ENCODE peak calls at places on chromosome 10, in six cellular contexts. E is Caco-2; Y is GM23338; X is CD4-positive, CD25-positive, alpha-beta regulatory T cell; T is osteoblast; O is effector memory CD4-positive, alpha-beta T cell. V is an unnamed sample. For H3K36me3 and H3K4me1, the result is how much of the 10 kb centered on the place peaks cover.

GRCh38 chr10:91597397-91597881 is 35.4 kb downstream of the PPP1R3C start:
- DNase-seq in Y (no peak), O (no peak), E (no peak), X (no peak), T (no peak), V (no peak)

GRCh38 chr10:46019170-46019528 is 11.3 kb downstream of the NCOA4 start:
- DNase-seq in O (no peak), E (no peak), X (no peak), T (no peak), Y (no peak), V (no peak)

GRCh38 chr10:130255777-130256176 is 119.6 kb downstream of the GLRX3 start:
- DNase-seq in T (no peak), E (no peak), X (no peak), O (no peak), Y (no peak), V (no peak)

GRCh38 chr10:49379596-49380410 is 16.1 kb downstream of the DRGX start:
- DNase-seq in X (no peak), E (no peak), T (no peak), O (no peak), Y (peak), V (no peak)

GRCh38 chr10:16779375-16779774 is 37.8 kb downstream of the RSU1 start:
- DNase-seq in T (no peak), O (no peak), Y (no peak), X (peak), E (no peak), V (no peak)

GRCh38 chr10:43901744-43902504 is 253.2 kb upstream of the ZNF32 start:
- DNase-seq in E (no peak), Y (no peak), O (no peak), X (no peak), T (no peak), V (no peak)

GRCh38 chr10:113987805-113988204 is 55.9 kb upstream of the ADRB1 start:
- DNase-seq in Y (no peak), T (no peak), E (no peak), O (no peak), X (no peak), V (no peak)

GRCh38 chr10:123744226-123744536 is 78.0 kb downstream of the GPR26 start:
- DNase-seq in E (no peak), T (peak), O (no peak), X (no peak), Y (no peak), V (no peak)

GRCh38 chr10:21399392-21400015 is 126.0 kb downstream of the SKIDA1 start:
- DNase-seq in E (peak), X (no peak), T (peak), O (no peak), Y (no peak), V (no peak)

GRCh38 chr10:82850166-82850565 is 975.2 kb downstream of the NRG3 start:
- DNase-seq in E (no peak), O (no peak), X (no peak), T (no peak), Y (no peak), V (no peak)

GRCh38 chr10:73915206-73915851 is 4.4 kb downstream of the PLAU start:
- DNase-seq in Y (no peak), O (no peak), X (no peak), T (no peak), E (no peak), V (no peak)

GRCh38 chr10:10830316-10831061 is 187.2 kb upstream of the CELF2 start:
- DNase-seq in X (no peak), T (peak), O (no peak), E (no peak), Y (no peak), V (no peak)

GRCh38 chr10:16893664-16894063 is 76.4 kb upstream of the RSU1 start:
- DNase-seq in E (no peak), T (no peak), O (no peak), Y (no peak), X (no peak), V (no peak)

GRCh38 chr10:35329520-35329919 is 6.8 kb upstream of the CCNY start:
- DNase-seq in T (no peak), O (no peak), Y (peak), X (no peak), E (no peak), V (no peak)

GRCh38 chr10:121596668-121597503 is 1.4 kb downstream of the FGFR2 start:
- DNase-seq in E (peak), O (no peak), X (no peak), T (peak), Y (peak), V (no peak)

GRCh38 chr10:110609592-110609991 is 34.5 kb upstream of the RBM20 start:
- DNase-seq in E (no peak), T (no peak), O (no peak), X (no peak), Y (peak), V (no peak)

GRCh38 chr10:13100349-13101294 is 659 bp downstream of the OPTN start:
- DNase-seq in X (peak), T (peak), O (peak), E (peak), Y (peak), V (peak)

GRCh38 chr10:100858742-100859141 is 54.0 kb upstream of the SLF2 start:
- DNase-seq in T (no peak), Y (no peak), O (no peak), E (no peak), X (no peak), V (no peak)

GRCh38 chr10:118116555-118117311 is 70.0 kb upstream of the RAB11FIP2 start:
- DNase-seq in X (no peak), Y (no peak), O (no peak), T (no peak), E (no peak), V (no peak)

DNA sequence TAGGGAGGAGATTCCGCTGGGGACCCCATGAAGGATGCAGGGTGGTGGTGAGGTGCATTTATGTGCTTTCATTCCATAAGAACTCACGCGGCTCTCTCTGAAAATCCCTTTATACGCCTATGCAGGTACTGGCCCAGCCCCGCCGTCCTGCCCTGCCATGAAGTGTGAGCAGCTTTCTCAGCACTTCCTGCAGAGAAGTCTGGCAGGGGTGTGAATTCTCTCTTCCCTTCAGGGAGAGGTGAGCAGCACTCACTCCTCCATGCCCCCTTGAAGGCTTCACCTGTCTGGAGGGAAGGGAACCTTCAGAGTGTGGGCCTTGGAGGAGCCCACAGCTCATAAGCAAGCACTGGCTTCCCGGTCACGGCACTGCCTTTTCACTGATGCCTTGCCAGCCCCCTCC is 34.0 kb downstream of the PPP2R2D start:
- DNase-seq in X (no peak), O (no peak), Y (no peak), T (no peak), E (no peak), V (no peak)
- H3K36me3 ChIP-seq in X (under half), O (under half), Y (under half), T (under half), E (under half), V (under half)

GRCh38 chr10:119306964-119307363 is 99.6 kb downstream of the GRK5 start:
- DNase-seq in Y (no peak), T (peak), X (no peak), O (no peak), E (no peak), V (no peak)

GRCh38 chr10:119308089-119308488 is 100.7 kb downstream of the GRK5 start:
- DNase-seq in X (no peak), T (peak), E (no peak), O (no peak), Y (no peak), V (no peak)

GRCh38 chr10:119305860-119306513 is 98.6 kb downstream of the GRK5 start:
- DNase-seq in O (peak), Y (no peak), T (peak), X (peak), E (no peak), V (peak)

GRCh38 chr10:119304541-119304940 is 97.2 kb downstream of the GRK5 start:
- DNase-seq in O (no peak), X (no peak), T (peak), E (no peak), Y (no peak), V (no peak)

GRCh38 chr10:119306514-119306951 is 99.2 kb downstream of the GRK5 start:
- DNase-seq in Y (no peak), E (no peak), X (peak), O (peak), T (no peak), V (peak)
- H3K4me1 ChIP-seq in Y (under half), E (under half), X (half or more), O (under half), T (under half), V (half or more)

DNA sequence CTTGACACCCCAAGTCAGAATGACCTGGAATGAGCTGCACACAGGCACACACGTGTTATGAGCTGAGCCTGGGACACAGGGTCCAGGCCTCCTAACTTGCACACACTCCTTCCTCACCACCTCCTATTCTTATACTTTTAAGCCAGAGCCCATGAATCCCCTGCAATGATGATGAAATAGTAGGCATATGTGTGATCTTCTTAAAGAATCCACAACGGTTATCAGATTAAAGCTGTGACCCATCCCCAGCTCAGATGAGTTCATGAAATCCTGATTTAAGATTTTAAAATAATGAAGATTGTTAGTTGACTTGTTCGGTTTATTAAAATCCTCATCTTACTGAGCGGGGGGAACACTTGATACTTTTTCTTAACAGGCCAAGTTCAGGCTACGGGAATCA is 38.6 kb downstream of the PITRM1 start:
- DNase-seq in Y (no peak), O (no peak), E (no peak), T (peak), X (no peak), V (no peak)
- H3K36me3 ChIP-seq in Y (under half), O (half or more), E (under half), T (half or more), X (half or more), V (under half)

GRCh38 chr10:5362873-5363272 is 1.9 kb upstream of the UCN3 start:
- DNase-seq in E (no peak), O (no peak), T (no peak), X (no peak), Y (no peak), V (no peak)
- H3K4me1 ChIP-seq in E (under half), O (under half), T (under half), X (under half), Y (under half), V (under half)

DNA sequence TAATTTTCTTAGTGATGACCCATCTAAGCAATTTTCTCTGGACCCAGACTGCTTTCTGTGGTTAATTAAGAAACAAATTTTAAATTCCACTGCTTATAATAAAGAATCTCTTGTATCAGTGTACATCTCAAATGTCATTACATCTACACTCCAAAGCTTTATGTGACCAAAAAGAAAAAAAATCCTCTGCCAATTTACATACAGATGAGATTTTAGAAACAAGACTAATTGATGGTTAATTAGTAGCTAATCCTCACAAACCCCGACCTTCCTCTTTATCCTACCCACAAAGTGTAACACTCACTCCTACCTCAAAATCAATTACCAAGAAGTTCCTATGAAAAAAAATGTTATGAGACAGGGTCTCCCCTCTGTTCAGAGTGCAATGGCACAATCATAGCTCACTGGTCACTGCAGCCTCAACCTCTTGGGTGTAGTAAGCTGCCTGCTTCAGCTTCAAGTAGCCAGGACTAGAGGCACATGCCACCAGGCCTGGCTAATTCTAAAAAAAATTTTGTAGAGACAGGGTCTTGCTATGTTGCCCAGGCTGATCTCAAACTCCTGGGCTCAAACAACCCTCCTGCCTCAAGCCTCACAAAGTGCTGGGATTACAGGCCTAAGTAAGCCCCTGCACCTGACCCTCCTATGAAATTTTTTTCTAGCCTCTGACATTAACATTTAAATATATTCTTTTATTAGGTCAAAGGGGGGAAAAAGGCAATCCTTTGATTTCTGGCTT is 14.8 kb downstream of the KIF5B start:
- DNase-seq in E (no peak), O (no peak), T (no peak), Y (no peak), X (no peak), V (no peak)
- H3K36me3 ChIP-seq in E (under half), O (under half), T (half or more), Y (under half), X (half or more), V (under half)

GRCh38 chr10:93435621-93436385 is 46.3 kb downstream of the MYOF start:
- DNase-seq in Y (peak), T (no peak), X (no peak), E (peak), O (no peak), V (no peak)
- H3K4me1 ChIP-seq in Y (under half), T (half or more), X (under half), E (half or more), O (under half), V (under half)

GRCh38 chr10:386751-387693 is 251.8 kb downstream of the ZMYND11 start:
- DNase-seq in O (no peak), Y (no peak), T (peak), X (no peak), E (no peak), V (no peak)
- H3K36me3 ChIP-seq in O (under half), Y (under half), T (under half), X (under half), E (under half), V (under half)

V was measured in CD8-positive, alpha-beta memory T cell.